ENCODE peak calls at places on chromosomes 3 and 15, in five cellular contexts. N is stimulated activated CD4-positive, alpha-beta T cell treated with anti-CD3 and anti-CD28 coated beads, Interleukin-15, amount 100 ng/mL, for 24 hours; R is mesenteric fat pad; G is posterior cingulate gyrus; K is CD8-positive, alpha-beta T cell. P is an unnamed sample.
A peak's percentile ranks its signal among the peaks of the same experiment; 100 is the strongest.

GRCh38 chr3:14369675-14370669 is 32.4 kb upstream of the SLC6A6 start:
- DNase-seq in N (no peak), R (no peak), G (no peak), K (no peak), P (no peak)

GRCh38 chr3:67415504-67415903 is 238.9 kb downstream of the SUCLG2 start:
- DNase-seq in R (no peak), K (no peak), N (no peak), G (no peak), P (no peak)

GRCh38 chr15:73799466-73799865 is 46.3 kb upstream of the INSYN1 start:
- DNase-seq in N (no peak), G (no peak), R (no peak), K (no peak), P (no peak)

GRCh38 chr3:40620151-40620550 is 95.4 kb downstream of the ZNF621 start:
- DNase-seq in G (no peak), K (no peak), N (no peak), R (no peak), P (no peak)

GRCh38 chr15:90561344-90562244 is 31.9 kb downstream of the CRTC3 start:
- DNase-seq in N (peak; percentile 44), K (no peak), G (no peak), R (no peak), P (peak; percentile 35)

GRCh38 chr3:63945558-63946096 is 33.4 kb upstream of the SCAANT1 start:
- DNase-seq in G (no peak), R (no peak), K (no peak), N (no peak), P (no peak)

GRCh38 chr3:106227068-106227467 is 358.3 kb upstream of the CBLB start:
- DNase-seq in G (no peak), K (no peak), R (no peak), N (no peak), P (no peak)

GRCh38 chr3:100384735-100385134 is 16.2 kb downstream of the TOMM70 start:
- DNase-seq in G (no peak), K (no peak), N (no peak), R (no peak), P (no peak)

GRCh38 chr3:125057186-125057850 is 1.5 kb upstream of the HEG1 start:
- DNase-seq in G (no peak), K (no peak), R (no peak), N (no peak), P (no peak)

GRCh38 chr3:30012941-30013543 is 593.4 kb upstream of the TGFBR2 start:
- DNase-seq in N (peak; percentile 70), G (peak; percentile 70), K (peak; percentile 59), R (no peak), P (peak; percentile 10)